ENCODE peak calls at places on chromosome 11, in six cellular contexts. P is brain microvascular endothelial cell; J is H54; R is GM06990; U is MV-4-11; T is activated naive CD8-positive, alpha-beta T cell treated with anti-CD3 and anti-CD28 coated beads, Interleukin-2, amount 50 U/mL, for 24 hours. E is an unnamed sample.

GRCh38 chr11:1049911-1050580 is 13.5 kb upstream of the MUC6 start:
- DNase-seq in P (no peak), J (no peak), R (peak), U (no peak), T (no peak), E (no peak)

GRCh38 chr11:65992056-65992455 is 9.9 kb downstream of the EIF1AD start:
- DNase-seq in P (no peak), J (no peak), R (no peak), U (no peak), T (no peak), E (no peak)

GRCh38 chr11:64649304-64649703 is 58.3 kb downstream of the SLC22A12 start:
- DNase-seq in P (no peak), J (no peak), R (no peak), U (peak), T (no peak), E (no peak)

GRCh38 chr11:45155627-45156180 is 9.3 kb downstream of the PRDM11 start:
- DNase-seq in P (no peak), J (no peak), R (no peak), U (no peak), T (no peak), E (no peak)

GRCh38 chr11:86369668-86370067 is 5.0 kb upstream of the CCDC81 start:
- DNase-seq in P (no peak), J (no peak), R (no peak), U (peak), T (no peak), E (no peak)

GRCh38 chr11:7667460-7667859 is 5.8 kb downstream of the CYB5R2 start:
- DNase-seq in P (peak), J (no peak), R (no peak), U (no peak), T (no peak), E (no peak)

GRCh38 chr11:126146454-126147192 is 64.8 kb downstream of the RPUSD4 start:
- DNase-seq in P (no peak), J (no peak), R (no peak), U (no peak), T (no peak), E (no peak)

GRCh38 chr11:114774599-114775365 is 96.5 kb downstream of the NXPE2 start:
- DNase-seq in P (no peak), J (peak), R (no peak), U (peak), T (peak), E (peak)

GRCh38 chr11:80297808-80298460 is 857.1 kb upstream of the TENM4 start:
- DNase-seq in P (peak), J (no peak), R (no peak), U (no peak), T (no peak), E (no peak)